ENCODE peak calls at places on chromosome 20, in six cellular contexts. H is endothelial cell of umbilical vein, T is adrenal gland, N is gastrocnemius medialis, V is right lobe of liver, K is transverse colon. S is an unnamed sample.

GRCh38 chr20:63847374-63848002 is 13.8 kb upstream of the ABHD16B start:
- DNase-seq in H (peak), T (no peak), N (no peak), V (peak), K (no peak), S (peak)

GRCh38 chr20:9440891-9441290 is 73.5 kb upstream of the LAMP5 start:
- DNase-seq in H (no peak), T (no peak), N (no peak), V (no peak), K (no peak), S (no peak)

GRCh38 chr20:3251806-3252205 is 12.8 kb upstream of the SLC4A11 start:
- DNase-seq in H (no peak), T (peak), N (no peak), V (no peak), K (no peak), S (no peak)

GRCh38 chr20:62368303-62368628 is 1.2 kb upstream of the LAMA5 start:
- DNase-seq in H (no peak), T (no peak), N (no peak), V (no peak), K (no peak), S (no peak)

GRCh38 chr20:24337074-24337473 is 132.4 kb upstream of the SYNDIG1 start:
- DNase-seq in H (no peak), T (no peak), N (no peak), V (no peak), K (no peak), S (peak)

GRCh38 chr20:48704761-48705160 is 123.0 kb downstream of the PREX1 start:
- DNase-seq in H (no peak), T (no peak), N (no peak), V (no peak), K (no peak), S (no peak)

GRCh38 chr20:10487354-10488115 is 52.4 kb downstream of the SLX4IP start:
- DNase-seq in H (no peak), T (peak), N (no peak), V (no peak), K (no peak), S (peak)

GRCh38 chr20:10828221-10828620 is 154.4 kb upstream of the JAG1 start:
- DNase-seq in H (no peak), T (no peak), N (no peak), V (no peak), K (no peak), S (no peak)

GRCh38 chr20:54995021-54995420 is 519.6 kb downstream of the DOK5 start:
- DNase-seq in H (no peak), T (no peak), N (no peak), V (no peak), K (no peak), S (no peak)
- TF ChIP-seq POLR2A in H (no peak), T (no peak), N (no peak), V (no peak), K (no peak), S (no peak)

DNA sequence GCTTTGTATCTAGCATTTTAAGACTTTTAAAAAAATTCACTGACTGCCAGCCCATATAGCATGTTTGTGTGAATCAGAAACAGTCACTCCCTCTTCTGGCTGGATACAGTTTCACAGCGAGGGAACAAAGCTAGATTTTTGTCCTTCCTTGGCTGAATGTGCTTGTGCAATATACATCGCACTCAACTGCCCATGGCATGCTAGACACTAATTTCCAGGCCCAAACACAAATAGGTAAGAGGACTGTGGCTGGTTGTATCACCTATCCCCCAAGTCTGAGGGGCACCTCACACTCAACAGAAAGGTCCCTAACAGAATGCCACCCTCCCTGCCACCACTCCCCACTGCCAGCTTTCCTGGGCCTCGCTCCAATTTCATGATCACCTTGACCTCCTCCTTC is 16.2 kb upstream of the BLCAP start:
- DNase-seq in H (peak), T (peak), N (no peak), V (no peak), K (no peak), S (peak)
- TF ChIP-seq CTCF in H (peak), T (peak), N (no peak), V (peak), K (no peak), S (peak)

GRCh38 chr20:54207743-54208491 is at the start of gene PFDN4:
- DNase-seq in H (peak), T (peak), N (peak), V (peak), K (peak), S (peak)

GRCh38 chr20:54204063-54204462 is 3.8 kb upstream of the PFDN4 start:
- DNase-seq in H (no peak), T (no peak), N (no peak), V (no peak), K (no peak), S (no peak)

GRCh38 chr20:54209216-54209813 is 1.4 kb downstream of the PFDN4 start:
- DNase-seq in H (no peak), T (no peak), N (no peak), V (no peak), K (no peak), S (no peak)

GRCh38 chr20:54208492-54209044 is 681 bp downstream of the PFDN4 start:
- DNase-seq in H (peak), T (no peak), N (no peak), V (no peak), K (no peak), S (peak)

GRCh38 chr20:54207053-54207742 is 689 bp upstream of the PFDN4 start:
- DNase-seq in H (no peak), T (no peak), N (no peak), V (no peak), K (no peak), S (no peak)
- H3K4me3 ChIP-seq in H (no peak), T (no peak), N (peak), V (peak), K (peak), S (no peak)

GRCh38 chr20:35708502-35708901 is 9.3 kb downstream of the ROMO1 start:
- DNase-seq in H (no peak), T (no peak), N (no peak), V (no peak), K (no peak), S (no peak)

GRCh38 chr20:35710884-35711587 is 11.8 kb downstream of the ROMO1 start:
- DNase-seq in H (no peak), T (no peak), N (no peak), V (no peak), K (no peak), S (no peak)

GRCh38 chr20:35710039-35710438 is 10.8 kb downstream of the ROMO1 start:
- DNase-seq in H (no peak), T (no peak), N (no peak), V (no peak), K (no peak), S (no peak)

GRCh38 chr20:35711588-35712209 is 12.5 kb downstream of the ROMO1 start:
- DNase-seq in H (no peak), T (no peak), N (no peak), V (no peak), K (no peak), S (no peak)

DNA sequence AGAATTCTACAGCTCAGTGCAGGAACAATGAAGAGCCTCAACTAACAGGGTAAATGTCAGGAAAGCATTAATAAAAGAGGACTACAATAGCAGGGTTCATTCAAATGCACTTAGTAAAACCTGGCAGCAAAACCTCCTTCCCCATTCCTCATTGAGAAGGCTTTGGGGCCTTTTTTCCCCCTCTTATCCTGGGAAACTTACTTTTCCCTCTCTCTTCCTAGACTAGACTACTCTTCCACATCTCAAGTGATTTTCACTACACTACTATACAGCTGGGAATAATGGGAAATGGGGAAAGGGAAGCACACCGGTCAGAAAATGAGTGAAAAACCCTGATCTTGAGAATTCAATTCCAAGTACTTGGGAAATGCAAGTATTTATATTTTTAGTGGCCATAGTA is 10.1 kb downstream of the ROMO1 start:
- DNase-seq in H (no peak), T (no peak), N (no peak), V (no peak), K (no peak), S (no peak)
- TF ChIP-seq POLR2A in H (no peak), T (no peak), N (no peak), V (no peak), K (no peak), S (no peak)

GRCh38 chr20:22584630-22584921 is 204 bp upstream of the FOXA2 start:
- DNase-seq in H (no peak), T (no peak), N (no peak), V (peak), K (peak), S (no peak)

GRCh38 chr20:22585786-22586493 is 1.6 kb upstream of the FOXA2 start:
- DNase-seq in H (no peak), T (no peak), N (no peak), V (no peak), K (no peak), S (no peak)

GRCh38 chr20:22584922-22585785 is 782 bp upstream of the FOXA2 start:
- DNase-seq in H (no peak), T (no peak), N (no peak), V (peak), K (peak), S (no peak)

GRCh38 chr20:22583773-22584629 is at the start of gene FOXA2:
- DNase-seq in H (no peak), T (no peak), N (no peak), V (peak), K (peak), S (no peak)

GRCh38 chr20:22586645-22587310 is 2.4 kb upstream of the FOXA2 start:
- DNase-seq in H (no peak), T (peak), N (no peak), V (peak), K (peak), S (peak)
- TF ChIP-seq CTCF in H (peak), T (peak), N (peak), V (peak), K (peak), S (peak)

GRCh38 chr20:31676534-31677030 is 38.9 kb downstream of the COX4I2 start:
- DNase-seq in H (no peak), T (no peak), N (no peak), V (no peak), K (no peak), S (no peak)

GRCh38 chr20:31675828-31676533 is 38.3 kb downstream of the COX4I2 start:
- DNase-seq in H (peak), T (no peak), N (no peak), V (no peak), K (no peak), S (peak)

GRCh38 chr20:31673435-31673834 is 35.7 kb downstream of the COX4I2 start:
- DNase-seq in H (no peak), T (no peak), N (no peak), V (no peak), K (no peak), S (no peak)

GRCh38 chr20:31673943-31674463 is 36.3 kb downstream of the COX4I2 start:
- DNase-seq in H (no peak), T (no peak), N (no peak), V (no peak), K (no peak), S (no peak)

DNA sequence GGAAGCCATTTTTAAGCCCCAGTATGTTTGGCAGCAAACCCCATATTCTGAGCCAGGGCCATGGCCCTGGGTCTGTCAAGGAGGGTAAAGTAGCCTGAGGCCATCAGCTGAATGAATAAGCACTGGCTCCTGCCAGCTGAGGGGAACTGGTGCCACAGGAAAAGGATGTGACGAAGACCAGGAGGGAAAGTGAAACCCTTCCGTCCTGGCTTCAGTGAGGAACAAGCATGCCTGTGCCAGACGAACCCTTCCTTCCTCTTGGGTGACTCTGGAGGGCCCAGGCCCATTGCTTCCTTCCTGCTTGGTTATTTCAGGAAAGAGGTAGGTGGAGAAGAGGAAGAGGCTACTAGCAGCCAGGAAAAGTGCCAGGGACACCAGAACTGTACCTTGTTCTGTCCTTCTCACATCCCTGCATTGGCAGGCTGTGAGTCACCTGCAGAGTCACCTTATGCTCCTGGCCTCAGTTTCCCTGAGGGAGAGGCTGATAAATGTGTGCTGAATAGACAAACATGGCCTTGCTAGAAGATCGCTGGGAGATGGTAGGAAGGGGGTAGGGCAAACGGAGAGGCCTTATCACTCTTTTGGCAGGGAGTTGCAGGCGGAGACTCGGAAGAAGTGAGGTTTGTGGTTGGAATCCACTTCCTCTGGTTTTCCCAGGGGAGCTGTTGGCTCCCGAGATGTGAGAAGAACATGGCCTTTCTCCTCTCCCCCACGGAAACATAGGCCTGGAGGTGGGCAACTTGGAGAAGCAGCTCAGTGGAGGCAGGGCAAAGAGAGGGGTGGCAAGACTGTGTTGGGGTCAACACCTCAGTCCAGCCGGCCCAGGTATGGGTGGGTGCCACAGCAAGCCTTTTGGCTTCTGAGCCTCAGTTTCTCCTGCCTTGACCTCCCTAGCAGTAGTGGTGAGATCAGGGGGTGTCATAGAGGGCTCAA is 37.4 kb downstream of the COX4I2 start:
- DNase-seq in H (peak), T (peak), N (peak), V (peak), K (peak), S (peak)
- H3K4me3 ChIP-seq in H (no peak), T (no peak), N (no peak), V (no peak), K (no peak), S (peak)

GRCh38 chr20:59705651-59706101 is 101.3 kb downstream of the PHACTR3 start:
- DNase-seq in H (no peak), T (no peak), N (no peak), V (no peak), K (no peak), S (peak)

GRCh38 chr20:59706106-59706693 is 101.9 kb downstream of the PHACTR3 start:
- DNase-seq in H (no peak), T (no peak), N (no peak), V (no peak), K (no peak), S (no peak)

GRCh38 chr20:59709636-59710035 is 105.3 kb downstream of the PHACTR3 start:
- DNase-seq in H (no peak), T (no peak), N (no peak), V (no peak), K (no peak), S (no peak)

GRCh38 chr20:59703046-59703445 is 98.7 kb downstream of the PHACTR3 start:
- DNase-seq in H (no peak), T (no peak), N (no peak), V (no peak), K (no peak), S (no peak)

GRCh38 chr20:59708326-59708725 is 104.0 kb downstream of the PHACTR3 start:
- DNase-seq in H (no peak), T (no peak), N (no peak), V (no peak), K (no peak), S (no peak)
- TF ChIP-seq POLR2A in H (no peak), T (no peak), N (no peak), V (no peak), K (no peak), S (no peak)

DNA sequence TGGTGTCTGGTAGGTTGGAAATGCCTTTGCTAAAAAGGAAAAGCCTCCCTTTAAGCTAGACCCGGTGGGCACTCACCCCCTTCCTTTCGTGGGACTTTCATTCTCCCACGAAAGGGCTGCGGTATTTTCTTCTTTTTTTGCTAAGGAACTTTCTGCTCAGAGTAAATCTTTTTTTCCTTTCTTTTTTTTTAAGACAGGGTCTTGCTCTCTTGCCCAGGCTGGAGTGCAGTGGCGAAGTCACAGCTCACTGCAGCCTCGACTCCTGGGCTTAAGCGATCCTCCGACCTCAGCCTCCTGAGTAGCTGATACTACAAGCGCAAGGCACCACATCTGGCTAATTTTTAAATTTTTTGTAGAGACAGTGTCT is 4.0 kb downstream of the TP53TG5 start:
- DNase-seq in H (no peak), T (no peak), N (no peak), V (no peak), K (no peak), S (no peak)
- TF ChIP-seq CTCF in H (no peak), T (no peak), N (no peak), V (no peak), K (no peak), S (no peak)

DNA sequence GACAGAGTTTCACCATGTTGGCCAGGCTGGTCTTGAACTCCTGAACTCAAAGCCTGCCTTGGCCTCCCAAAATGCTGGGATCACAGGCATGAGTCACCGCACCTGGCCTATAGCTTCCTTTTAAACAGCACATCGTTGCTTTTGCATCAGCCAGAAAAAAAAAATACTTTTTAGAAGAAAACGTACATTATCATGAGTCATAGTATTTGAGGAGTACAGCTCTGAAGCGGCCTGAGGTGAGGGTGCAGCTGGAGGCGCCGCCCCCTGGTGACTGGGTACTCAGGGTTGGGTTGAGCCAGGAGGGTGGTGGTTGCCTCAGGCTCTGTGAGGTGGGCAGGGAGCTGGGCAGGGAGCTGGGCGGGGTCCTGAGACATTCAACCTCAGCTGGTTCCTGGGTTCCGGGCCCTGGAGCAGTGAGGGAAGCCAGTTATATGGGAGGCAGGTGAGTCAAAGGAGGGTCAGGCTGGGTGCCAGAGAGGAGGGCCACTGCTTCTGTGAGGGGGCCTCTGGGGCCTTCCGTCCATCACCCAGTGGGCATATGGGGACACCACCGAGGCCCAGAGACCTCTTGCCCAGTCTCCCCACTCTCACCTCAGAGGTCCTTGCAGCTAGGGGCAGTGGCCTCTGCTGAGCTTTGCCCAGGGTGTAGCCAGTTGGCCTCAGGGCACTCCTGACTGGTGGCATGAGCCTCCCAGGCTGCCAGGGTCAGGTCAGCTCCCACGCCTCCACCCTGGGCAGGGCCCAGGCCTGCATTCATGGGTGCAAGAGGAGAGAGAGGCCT is 11.7 kb upstream of the ID1 start:
- DNase-seq in H (peak), T (no peak), N (no peak), V (peak), K (peak), S (peak)
- H3K4me3 ChIP-seq in H (no peak), T (no peak), N (no peak), V (no peak), K (no peak), S (no peak)

S was measured in NB4.